ENCODE peak calls at places on chromosomes 6 and 20, in eight cellular contexts. One of them, this sample, is unnamed.

GRCh38 chr20:34150616-34151015 is 38.6 kb upstream of the EIF2S2 start:
- DNase-seq in cardiac muscle cell: no peak
- DNase-seq in hepatocyte: no peak
- DNase-seq in esophagus squamous epithelium: no peak
- DNase-seq in HCT116: no peak
- DNase-seq in fibroblast of lung: no peak
- DNase-seq in left ventricle myocardium inferior: no peak
- DNase-seq in mesendoderm: no peak
- DNase-seq in this sample: no peak

GRCh38 chr20:61230166-61230565 is 21.9 kb upstream of the CDH4 start:
- DNase-seq in hepatocyte: no peak
- DNase-seq in fibroblast of lung: no peak
- DNase-seq in mesendoderm: no peak
- DNase-seq in left ventricle myocardium inferior: no peak
- DNase-seq in cardiac muscle cell: no peak
- DNase-seq in HCT116: no peak
- DNase-seq in esophagus squamous epithelium: no peak
- DNase-seq in this sample: no peak

GRCh38 chr6:39952170-39952569 is 17.9 kb upstream of the MOCS1 start:
- DNase-seq in cardiac muscle cell: no peak
- DNase-seq in hepatocyte: no peak
- DNase-seq in esophagus squamous epithelium: no peak
- DNase-seq in mesendoderm: no peak
- DNase-seq in fibroblast of lung: peak; percentile 55
- DNase-seq in left ventricle myocardium inferior: no peak
- DNase-seq in HCT116: no peak
- DNase-seq in this sample: no peak

GRCh38 chr6:97923249-97923648 is 640.2 kb upstream of the MMS22L start:
- DNase-seq in esophagus squamous epithelium: no peak
- DNase-seq in HCT116: no peak
- DNase-seq in cardiac muscle cell: no peak
- DNase-seq in mesendoderm: no peak
- DNase-seq in left ventricle myocardium inferior: no peak
- DNase-seq in fibroblast of lung: no peak
- DNase-seq in hepatocyte: no peak
- DNase-seq in this sample: no peak

GRCh38 chr20:59084041-59084841 is 41.7 kb upstream of the PRELID3B start:
- DNase-seq in cardiac muscle cell: no peak
- DNase-seq in esophagus squamous epithelium: no peak
- DNase-seq in left ventricle myocardium inferior: peak; percentile 48
- DNase-seq in hepatocyte: no peak
- DNase-seq in HCT116: no peak
- DNase-seq in mesendoderm: no peak
- DNase-seq in fibroblast of lung: no peak
- DNase-seq in this sample: no peak

GRCh38 chr6:126372626-126373025 is 32.7 kb downstream of the CENPW start:
- DNase-seq in cardiac muscle cell: no peak
- DNase-seq in mesendoderm: no peak
- DNase-seq in left ventricle myocardium inferior: no peak
- DNase-seq in HCT116: no peak
- DNase-seq in fibroblast of lung: peak; percentile 5
- DNase-seq in hepatocyte: no peak
- DNase-seq in esophagus squamous epithelium: no peak
- DNase-seq in this sample: no peak

GRCh38 chr6:110944681-110945151 is 13.8 kb upstream of the GTF3C6 start:
- DNase-seq in cardiac muscle cell: no peak
- DNase-seq in fibroblast of lung: peak; percentile 91
- DNase-seq in hepatocyte: no peak
- DNase-seq in HCT116: peak; percentile 69
- DNase-seq in left ventricle myocardium inferior: no peak
- DNase-seq in esophagus squamous epithelium: no peak
- DNase-seq in mesendoderm: no peak
- DNase-seq in this sample: no peak

GRCh38 chr6:111534366-111534765 is 51.3 kb upstream of the REV3L start:
- DNase-seq in esophagus squamous epithelium: no peak
- DNase-seq in fibroblast of lung: peak; percentile 56
- DNase-seq in hepatocyte: peak; percentile 10
- DNase-seq in cardiac muscle cell: peak; percentile 28
- DNase-seq in HCT116: no peak
- DNase-seq in left ventricle myocardium inferior: peak; percentile 67
- DNase-seq in mesendoderm: peak; percentile 40
- DNase-seq in this sample: no peak

GRCh38 chr6:104320896-104321295 is 538.8 kb downstream of the HACE1 start:
- DNase-seq in left ventricle myocardium inferior: no peak
- DNase-seq in fibroblast of lung: no peak
- DNase-seq in mesendoderm: no peak
- DNase-seq in esophagus squamous epithelium: no peak
- DNase-seq in hepatocyte: no peak
- DNase-seq in HCT116: no peak
- DNase-seq in cardiac muscle cell: no peak
- DNase-seq in this sample: no peak

GRCh38 chr20:401682-402495 is 6.2 kb upstream of the RBCK1 start:
- DNase-seq in HCT116: peak; percentile 94
- DNase-seq in left ventricle myocardium inferior: no peak
- DNase-seq in fibroblast of lung: peak; percentile 48
- DNase-seq in cardiac muscle cell: no peak
- DNase-seq in mesendoderm: peak; percentile 42
- DNase-seq in esophagus squamous epithelium: no peak
- DNase-seq in hepatocyte: peak; percentile 87
- DNase-seq in this sample: no peak

GRCh38 chr6:109236140-109237081 is 141.1 kb downstream of the CEP57L1 start:
- DNase-seq in hepatocyte: peak; percentile 55
- DNase-seq in fibroblast of lung: no peak
- DNase-seq in HCT116: no peak
- DNase-seq in mesendoderm: peak; percentile 86
- DNase-seq in left ventricle myocardium inferior: no peak
- DNase-seq in esophagus squamous epithelium: no peak
- DNase-seq in cardiac muscle cell: peak; percentile 80
- DNase-seq in this sample: peak; percentile 54

GRCh38 chr6:152348116-152348515 is 289.0 kb downstream of the SYNE1 start:
- DNase-seq in HCT116: no peak
- DNase-seq in cardiac muscle cell: no peak
- DNase-seq in fibroblast of lung: peak; percentile 18
- DNase-seq in esophagus squamous epithelium: no peak
- DNase-seq in hepatocyte: no peak
- DNase-seq in mesendoderm: no peak
- DNase-seq in left ventricle myocardium inferior: no peak
- DNase-seq in this sample: no peak

GRCh38 chr20:22746957-22747356 is 162.6 kb upstream of the FOXA2 start:
- DNase-seq in cardiac muscle cell: no peak
- DNase-seq in fibroblast of lung: no peak
- DNase-seq in HCT116: no peak
- DNase-seq in mesendoderm: no peak
- DNase-seq in hepatocyte: no peak
- DNase-seq in left ventricle myocardium inferior: no peak
- DNase-seq in esophagus squamous epithelium: no peak
- DNase-seq in this sample: no peak

GRCh38 chr20:60516442-60516841 is 558.2 kb downstream of the CDH26 start:
- DNase-seq in mesendoderm: no peak
- DNase-seq in cardiac muscle cell: no peak
- DNase-seq in hepatocyte: no peak
- DNase-seq in HCT116: no peak
- DNase-seq in fibroblast of lung: no peak
- DNase-seq in esophagus squamous epithelium: no peak
- DNase-seq in left ventricle myocardium inferior: no peak
- DNase-seq in this sample: no peak

GRCh38 chr20:59472059-59472458 is 132.3 kb upstream of the PHACTR3 start:
- DNase-seq in cardiac muscle cell: no peak
- DNase-seq in esophagus squamous epithelium: no peak
- DNase-seq in HCT116: no peak
- DNase-seq in left ventricle myocardium inferior: no peak
- DNase-seq in hepatocyte: no peak
- DNase-seq in fibroblast of lung: no peak
- DNase-seq in mesendoderm: no peak
- DNase-seq in this sample: no peak

GRCh38 chr20:17738154-17738553 is 38.4 kb downstream of the BANF2 start:
- DNase-seq in cardiac muscle cell: no peak
- DNase-seq in left ventricle myocardium inferior: no peak
- DNase-seq in hepatocyte: no peak
- DNase-seq in mesendoderm: no peak
- DNase-seq in HCT116: no peak
- DNase-seq in esophagus squamous epithelium: no peak
- DNase-seq in fibroblast of lung: no peak
- DNase-seq in this sample: no peak
- H3K27ac ChIP-seq in cardiac muscle cell: no peak overlapping the region
- H3K27ac ChIP-seq in left ventricle myocardium inferior: no peak overlapping the region
- H3K27ac ChIP-seq in hepatocyte: no peak overlapping the region
- H3K27ac ChIP-seq in mesendoderm: no peak overlapping the region
- H3K27ac ChIP-seq in HCT116: no peak overlapping the region
- H3K27ac ChIP-seq in esophagus squamous epithelium: no peak overlapping the region
- H3K27ac ChIP-seq in fibroblast of lung: no peak overlapping the region
- H3K27ac ChIP-seq in this sample: no peak overlapping the region

GRCh38 chr20:21713901-21714296 is 8.4 kb downstream of the PAX1 start:
- DNase-seq in esophagus squamous epithelium: no peak
- DNase-seq in HCT116: no peak
- DNase-seq in cardiac muscle cell: no peak
- DNase-seq in left ventricle myocardium inferior: no peak
- DNase-seq in fibroblast of lung: no peak
- DNase-seq in mesendoderm: no peak
- DNase-seq in hepatocyte: no peak
- DNase-seq in this sample: no peak
- H3K27me3 ChIP-seq in esophagus squamous epithelium: no peaks in the 10 kb centered on the region
- H3K27me3 ChIP-seq in HCT116: peaks cover 10% of the 10 kb centered on the region
- H3K27me3 ChIP-seq in cardiac muscle cell: peaks cover 100% of the 10 kb centered on the region
- H3K27me3 ChIP-seq in left ventricle myocardium inferior: peaks cover 99% of the 10 kb centered on the region
- H3K27me3 ChIP-seq in fibroblast of lung: peaks cover 14% of the 10 kb centered on the region
- H3K27me3 ChIP-seq in mesendoderm: peaks cover 66% of the 10 kb centered on the region
- H3K27me3 ChIP-seq in hepatocyte: peaks cover 98% of the 10 kb centered on the region
- H3K27me3 ChIP-seq in this sample: peaks cover 73% of the 10 kb centered on the region

GRCh38 chr20:25008388-25009217 is 16.1 kb upstream of the APMAP start:
- DNase-seq in mesendoderm: no peak
- DNase-seq in left ventricle myocardium inferior: no peak
- DNase-seq in fibroblast of lung: no peak
- DNase-seq in esophagus squamous epithelium: no peak
- DNase-seq in HCT116: no peak
- DNase-seq in cardiac muscle cell: no peak
- DNase-seq in hepatocyte: no peak
- DNase-seq in this sample: no peak

GRCh38 chr20:25006431-25007167 is 14.0 kb upstream of the APMAP start:
- DNase-seq in left ventricle myocardium inferior: no peak
- DNase-seq in esophagus squamous epithelium: no peak
- DNase-seq in fibroblast of lung: no peak
- DNase-seq in mesendoderm: no peak
- DNase-seq in hepatocyte: no peak
- DNase-seq in HCT116: no peak
- DNase-seq in cardiac muscle cell: no peak
- DNase-seq in this sample: no peak

GRCh38 chr20:25009218-25010145 is 16.9 kb upstream of the APMAP start:
- DNase-seq in fibroblast of lung: peak; percentile 57
- DNase-seq in esophagus squamous epithelium: no peak
- DNase-seq in HCT116: no peak
- DNase-seq in mesendoderm: no peak
- DNase-seq in left ventricle myocardium inferior: no peak
- DNase-seq in cardiac muscle cell: no peak
- DNase-seq in hepatocyte: no peak
- DNase-seq in this sample: no peak

GRCh38 chr20:25005661-25006060 is 13.1 kb upstream of the APMAP start:
- DNase-seq in HCT116: no peak
- DNase-seq in left ventricle myocardium inferior: no peak
- DNase-seq in fibroblast of lung: no peak
- DNase-seq in mesendoderm: no peak
- DNase-seq in esophagus squamous epithelium: no peak
- DNase-seq in cardiac muscle cell: no peak
- DNase-seq in hepatocyte: no peak
- DNase-seq in this sample: no peak

GRCh38 chr20:25007491-25008305 is 15.1 kb upstream of the APMAP start:
- DNase-seq in esophagus squamous epithelium: no peak
- DNase-seq in hepatocyte: no peak
- DNase-seq in HCT116: no peak
- DNase-seq in left ventricle myocardium inferior: no peak
- DNase-seq in cardiac muscle cell: no peak
- DNase-seq in mesendoderm: no peak
- DNase-seq in fibroblast of lung: no peak
- DNase-seq in this sample: no peak
- H3K36me3 ChIP-seq in esophagus squamous epithelium: no peaks in the 10 kb centered on the region
- H3K36me3 ChIP-seq in hepatocyte: no peaks in the 10 kb centered on the region
- H3K36me3 ChIP-seq in HCT116: no peaks in the 10 kb centered on the region
- H3K36me3 ChIP-seq in left ventricle myocardium inferior: peaks cover 81% of the 10 kb centered on the region
- H3K36me3 ChIP-seq in cardiac muscle cell: no peaks in the 10 kb centered on the region
- H3K36me3 ChIP-seq in mesendoderm: no peaks in the 10 kb centered on the region
- H3K36me3 ChIP-seq in fibroblast of lung: no peaks in the 10 kb centered on the region
- H3K36me3 ChIP-seq in this sample: no peaks in the 10 kb centered on the region

GRCh38 chr6:36350681-36351091 is 14.0 kb upstream of the BNIP5 start:
- DNase-seq in HCT116: no peak
- DNase-seq in hepatocyte: peak; percentile 71
- DNase-seq in mesendoderm: peak; percentile 29
- DNase-seq in fibroblast of lung: peak; percentile 99
- DNase-seq in cardiac muscle cell: no peak
- DNase-seq in left ventricle myocardium inferior: no peak
- DNase-seq in esophagus squamous epithelium: no peak
- DNase-seq in this sample: no peak

GRCh38 chr6:36351152-36351571 is 14.5 kb upstream of the BNIP5 start:
- DNase-seq in HCT116: no peak
- DNase-seq in mesendoderm: no peak
- DNase-seq in left ventricle myocardium inferior: no peak
- DNase-seq in esophagus squamous epithelium: no peak
- DNase-seq in hepatocyte: no peak
- DNase-seq in fibroblast of lung: peak; percentile 89
- DNase-seq in cardiac muscle cell: no peak
- DNase-seq in this sample: no peak

GRCh38 chr6:36347635-36348034 is 10.9 kb upstream of the BNIP5 start:
- DNase-seq in hepatocyte: peak; percentile 57
- DNase-seq in mesendoderm: no peak
- DNase-seq in esophagus squamous epithelium: no peak
- DNase-seq in HCT116: no peak
- DNase-seq in fibroblast of lung: peak; percentile 80
- DNase-seq in cardiac muscle cell: peak; percentile 44
- DNase-seq in left ventricle myocardium inferior: no peak
- DNase-seq in this sample: no peak

GRCh38 chr6:36349240-36349639 is 12.6 kb upstream of the BNIP5 start:
- DNase-seq in hepatocyte: no peak
- DNase-seq in esophagus squamous epithelium: no peak
- DNase-seq in cardiac muscle cell: no peak
- DNase-seq in mesendoderm: no peak
- DNase-seq in left ventricle myocardium inferior: no peak
- DNase-seq in HCT116: no peak
- DNase-seq in fibroblast of lung: peak; percentile 24
- DNase-seq in this sample: no peak

DNA sequence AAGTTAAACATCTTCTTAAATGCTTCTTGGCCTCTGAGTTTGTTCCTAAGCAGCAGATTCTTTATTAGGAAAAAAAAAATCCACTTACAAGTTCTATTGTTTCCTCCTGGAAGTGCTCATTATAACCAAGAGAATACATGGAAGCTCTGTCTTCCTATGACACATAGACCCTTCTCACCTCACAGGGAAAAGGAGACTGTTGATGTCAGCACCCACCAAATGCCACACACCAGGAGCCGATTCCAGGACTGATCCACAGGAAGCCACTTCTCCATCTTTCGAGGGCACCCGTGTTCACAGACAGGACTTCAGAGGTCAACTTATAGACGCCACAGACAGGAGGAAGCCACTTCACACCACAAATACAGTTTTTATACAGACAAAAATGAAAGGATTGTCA is 13.4 kb upstream of the BNIP5 start:
- DNase-seq in cardiac muscle cell: no peak
- DNase-seq in fibroblast of lung: peak; percentile 53
- DNase-seq in left ventricle myocardium inferior: no peak
- DNase-seq in HCT116: no peak
- DNase-seq in mesendoderm: no peak
- DNase-seq in hepatocyte: no peak
- DNase-seq in esophagus squamous epithelium: no peak
- DNase-seq in this sample: no peak
- H3K27ac ChIP-seq in cardiac muscle cell: peak overlapping the region; percentile 65
- H3K27ac ChIP-seq in fibroblast of lung: peak overlapping the region; percentile 25
- H3K27ac ChIP-seq in left ventricle myocardium inferior: no peak overlapping the region
- H3K27ac ChIP-seq in HCT116: no peak overlapping the region
- H3K27ac ChIP-seq in mesendoderm: no peak overlapping the region
- H3K27ac ChIP-seq in hepatocyte: peak overlapping the region; percentile 90
- H3K27ac ChIP-seq in esophagus squamous epithelium: no peak overlapping the region
- H3K27ac ChIP-seq in this sample: no peak overlapping the region

GRCh38 chr6:6966127-6966526 is 141.6 kb upstream of the RREB1 start:
- DNase-seq in fibroblast of lung: no peak
- DNase-seq in left ventricle myocardium inferior: no peak
- DNase-seq in HCT116: no peak
- DNase-seq in esophagus squamous epithelium: no peak
- DNase-seq in cardiac muscle cell: no peak
- DNase-seq in hepatocyte: no peak
- DNase-seq in mesendoderm: no peak
- DNase-seq in this sample: no peak
- H3K27me3 ChIP-seq in fibroblast of lung: no peaks in the 10 kb centered on the region
- H3K27me3 ChIP-seq in left ventricle myocardium inferior: no peaks in the 10 kb centered on the region
- H3K27me3 ChIP-seq in HCT116: no peaks in the 10 kb centered on the region
- H3K27me3 ChIP-seq in esophagus squamous epithelium: no peaks in the 10 kb centered on the region
- H3K27me3 ChIP-seq in cardiac muscle cell: no peaks in the 10 kb centered on the region
- H3K27me3 ChIP-seq in hepatocyte: no peaks in the 10 kb centered on the region
- H3K27me3 ChIP-seq in mesendoderm: no peaks in the 10 kb centered on the region
- H3K27me3 ChIP-seq in this sample: no peaks in the 10 kb centered on the region

This sample was measured in iPS DF 6.9.